ENCODE peak calls at places on chromosome X, in four cellular contexts. A, D, O and L are unnamed samples.

GRCh38 chrX:128365523-128365922 is 313.3 kb upstream of the ACTRT1 start:
- DNase-seq in D (no peak), A (no peak), O (no peak), L (no peak)

GRCh38 chrX:333611-334311 is 15.2 kb upstream of the GTPBP6 start:
- DNase-seq in A (no peak), D (no peak), O (no peak), L (no peak)

GRCh38 chrX:70621743-70622142 is 177.1 kb downstream of the DLG3 start:
- DNase-seq in A (no peak), D (no peak), O (no peak), L (no peak)

GRCh38 chrX:130770615-130771014 is 132.4 kb downstream of the ENOX2 start:
- DNase-seq in A (no peak), D (no peak), O (no peak), L (no peak)

GRCh38 chrX:69264134-69264533 is 98.9 kb upstream of the PJA1 start:
- DNase-seq in A (no peak), O (no peak), D (no peak), L (no peak)

GRCh38 chrX:119753639-119754257 is 4.6 kb upstream of the SOWAHD start:
- DNase-seq in O (no peak), A (peak; percentile 20), D (peak; percentile 72), L (no peak)

GRCh38 chrX:103310592-103311400 is at the start of gene BEX2:
- DNase-seq in A (peak; percentile 74), O (no peak), D (peak; percentile 1), L (peak; percentile 54)

GRCh38 chrX:147828719-147829118 is 83.0 kb upstream of the FMR1 start:
- DNase-seq in A (no peak), D (no peak), O (no peak), L (no peak)

GRCh38 chrX:53284684-53285447 is 3.5 kb upstream of the IQSEC2 start:
- DNase-seq in O (peak; percentile 8), A (peak; percentile 78), D (peak; percentile 46), L (peak; percentile 27)

GRCh38 chrX:68669872-68670271 is 22.4 kb downstream of the STARD8 start:
- DNase-seq in D (no peak), O (no peak), A (no peak), L (no peak)

GRCh38 chrX:107752714-107753113 is 22.9 kb downstream of the TSC22D3 start:
- DNase-seq in D (no peak), A (no peak), O (no peak), L (no peak)

GRCh38 chrX:68703369-68703768 is 55.9 kb downstream of the STARD8 start:
- DNase-seq in A (no peak), D (no peak), O (no peak), L (no peak)

GRCh38 chrX:94097852-94098251 is 423.8 kb downstream of the FAM133A start:
- DNase-seq in A (no peak), D (no peak), O (no peak), L (no peak)

GRCh38 chrX:129445436-129445835 is 77.9 kb downstream of the SMARCA1 start:
- DNase-seq in A (no peak), O (no peak), D (no peak), L (no peak)

GRCh38 chrX:8272846-8273245 is 101.8 kb upstream of the VCX2 start:
- DNase-seq in O (no peak), D (no peak), A (no peak), L (no peak)

GRCh38 chrX:48083212-48083611 is 11.8 kb upstream of the ZNF630 start:
- DNase-seq in A (peak; percentile 73), O (no peak), D (peak; percentile 38), L (peak; percentile 17)

GRCh38 chrX:133249659-133250058 is 31.5 kb upstream of the TFDP3 start:
- DNase-seq in O (no peak), D (no peak), A (no peak), L (no peak)

GRCh38 chrX:101430457-101431078 is 22.5 kb downstream of the HNRNPH2 start:
- DNase-seq in O (no peak), A (no peak), D (no peak), L (no peak)

GRCh38 chrX:136198678-136199243 is 51.4 kb downstream of the FHL1 start:
- DNase-seq in D (no peak), A (no peak), O (no peak), L (no peak)

GRCh38 chrX:131752493-131753198 is 208.8 kb downstream of the OR13H1 start:
- DNase-seq in A (no peak), O (peak; percentile 87), D (peak; percentile 80), L (no peak)

GRCh38 chrX:6053126-6053625 is 175.5 kb downstream of the NLGN4X start:
- DNase-seq in D (no peak), O (no peak), A (no peak), L (no peak)

GRCh38 chrX:57417827-57418226 is 131.3 kb downstream of the FAAH2 start:
- DNase-seq in O (peak; percentile 4), D (no peak), A (no peak), L (no peak)

GRCh38 chrX:122641826-122642225 is 542.3 kb upstream of the GRIA3 start:
- DNase-seq in A (no peak), D (no peak), O (no peak), L (no peak)

DNA sequence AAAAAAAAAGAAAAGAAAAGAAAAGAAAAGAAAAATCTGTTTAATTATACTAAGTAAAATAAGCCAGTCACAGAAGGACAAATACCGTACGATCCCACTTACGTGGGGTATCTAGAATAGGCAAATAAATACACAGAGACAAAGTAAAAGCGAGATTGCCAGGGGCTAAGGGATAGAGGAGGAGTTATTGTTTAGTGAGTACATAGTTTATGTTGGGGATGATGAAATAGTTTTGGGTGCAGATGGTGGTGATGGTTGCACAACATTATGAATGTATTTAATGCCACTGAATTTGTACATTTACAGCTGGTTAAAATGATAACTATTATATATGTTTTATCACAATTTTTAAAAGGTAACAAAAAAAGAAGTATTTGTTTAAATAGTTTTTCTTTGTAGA is 7.1 kb downstream of the CA5B start:
- DNase-seq in D (peak; percentile 39), A (no peak), O (no peak), L (no peak)
- TF ChIP-seq SPI1 in D (no peak), A (no peak), O (no peak), L (no peak)

GRCh38 chrX:149712831-149713230 is 971 bp downstream of the MAGEA11 start:
- DNase-seq in O (no peak), A (no peak), D (no peak), L (no peak)

GRCh38 chrX:149713279-149714050 is 1.6 kb downstream of the MAGEA11 start:
- DNase-seq in D (no peak), O (no peak), A (no peak), L (no peak)

GRCh38 chrX:149707147-149707901 is 4.5 kb upstream of the MAGEA11 start:
- DNase-seq in O (no peak), D (no peak), A (no peak), L (no peak)

GRCh38 chrX:149715468-149715867 is 3.6 kb downstream of the MAGEA11 start:
- DNase-seq in O (peak; percentile 13), A (no peak), D (no peak), L (no peak)

GRCh38 chrX:149711545-149712236 is at the start of gene MAGEA11:
- DNase-seq in D (no peak), A (no peak), O (no peak), L (no peak)
- TF ChIP-seq SPI1 in D (no peak), A (no peak), O (no peak), L (no peak)

DNA sequence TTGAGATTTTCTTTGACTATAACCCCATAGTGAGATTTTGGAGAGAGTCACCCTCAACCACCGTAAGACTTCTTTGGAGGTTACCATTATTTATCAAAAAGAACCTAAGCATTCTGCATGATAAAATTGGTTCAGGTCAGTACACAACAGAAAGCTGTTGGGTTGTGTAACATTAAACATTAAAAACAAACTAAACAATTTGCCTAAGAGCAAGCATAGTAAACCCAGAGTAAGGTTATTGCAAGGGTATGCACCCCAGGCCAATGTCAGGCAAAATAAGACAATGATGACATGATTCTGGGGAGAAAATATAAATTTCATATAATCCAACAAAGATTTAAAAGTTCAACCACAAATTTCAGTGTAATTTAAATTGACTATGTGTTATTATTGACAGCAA is 472.4 kb downstream of the SH2D1A start:
- DNase-seq in O (no peak), D (no peak), A (no peak), L (no peak)
- TF ChIP-seq SPI1 in O (no peak), D (no peak), A (no peak), L (no peak)

GRCh38 chrX:153494541-153495361 is at the start of gene BGN:
- DNase-seq in A (peak; percentile 48), D (no peak), O (no peak), L (no peak)
- TF ChIP-seq SPI1 in A (no peak), D (no peak), O (no peak), L (no peak)

DNA sequence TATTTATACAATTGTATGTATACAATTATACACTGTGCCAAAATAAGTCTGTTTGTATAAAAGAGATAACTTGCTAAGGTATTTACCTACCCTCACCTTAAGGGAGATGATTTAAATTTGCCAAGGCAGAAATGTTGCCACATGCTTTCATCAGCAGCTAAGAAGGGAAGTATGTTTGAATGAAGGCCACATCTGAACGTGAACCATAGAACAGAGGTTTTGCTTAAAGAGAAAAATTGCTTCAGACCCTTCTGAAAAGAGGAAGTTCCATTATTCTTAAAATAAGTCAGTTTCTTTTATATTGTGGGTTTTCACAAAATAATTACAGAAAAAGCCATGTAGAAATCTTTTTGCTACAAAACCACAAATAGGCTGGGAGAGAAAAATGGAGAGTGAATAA is 621.5 kb upstream of the HTR2C start:
- DNase-seq in O (no peak), A (no peak), D (peak; percentile 59), L (no peak)
- TF ChIP-seq SPI1 in O (no peak), A (no peak), D (peak; percentile 51), L (no peak)

DNA sequence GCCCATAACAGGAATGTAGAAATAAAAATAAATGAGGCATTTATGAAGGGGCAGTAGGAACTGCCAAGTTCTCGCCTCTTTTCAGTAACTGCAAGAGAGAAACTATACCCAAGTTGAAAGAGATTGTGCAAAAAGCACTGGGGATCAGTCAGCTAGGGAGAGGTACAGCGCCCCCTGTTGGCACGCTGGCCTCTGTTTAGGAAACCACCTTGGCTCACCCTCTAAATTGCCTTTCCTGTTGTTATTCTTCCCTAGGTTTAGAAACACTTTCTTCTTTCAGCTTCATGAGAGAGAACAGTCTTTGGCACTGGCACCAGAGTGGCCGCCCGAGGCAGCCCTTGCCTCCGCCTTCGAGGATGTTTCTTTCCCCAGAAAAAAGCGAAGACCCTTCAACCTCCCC is 348.5 kb downstream of the MID1IP1 start:
- DNase-seq in O (no peak), D (peak; percentile 76), A (peak; percentile 44), L (no peak)
- TF ChIP-seq SPI1 in O (no peak), D (no peak), A (no peak), L (no peak)

DNA sequence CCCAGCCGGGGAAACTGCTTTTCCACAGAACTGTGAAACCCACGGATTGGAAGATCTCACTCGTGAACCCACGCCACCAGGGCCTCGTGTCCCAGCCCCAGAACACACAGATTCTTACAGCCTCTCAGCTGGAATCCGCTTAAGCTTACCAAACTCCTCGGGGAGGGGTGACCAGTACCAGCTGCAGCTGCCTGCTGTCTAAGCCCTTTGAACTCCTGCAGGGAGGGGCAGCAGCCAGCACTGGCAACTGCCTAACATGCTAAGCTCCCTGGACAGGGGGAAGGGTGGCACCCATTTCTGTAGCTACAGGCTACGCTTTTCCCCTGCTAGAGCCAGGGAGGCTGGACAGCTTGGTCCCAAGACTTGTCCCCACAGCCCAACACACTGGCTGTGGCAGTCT is 38.4 kb downstream of the TBL1X start:
- DNase-seq in D (no peak), O (no peak), A (no peak), L (no peak)
- TF ChIP-seq SPI1 in D (no peak), O (no peak), A (no peak), L (no peak)

GRCh38 chrX:45400380-45400779 is 199.7 kb upstream of the DIPK2B start:
- DNase-seq in A (no peak), O (no peak), D (no peak), L (no peak)
- TF ChIP-seq SPI1 in A (no peak), O (no peak), D (no peak), L (no peak)